ENCODE peak calls at places on chromosome 3, in nine cellular contexts. One of them, this sample, is unnamed. For H3K36me3, the result is how much of the 10 kb centered on the place peaks cover.

GRCh38 chr3:15948403-15948802 is 150.6 kb upstream of the ANKRD28 start:
- DNase-seq in CD8-positive, alpha-beta memory T cell: no peak
- DNase-seq in kidney epithelial cell: no peak
- DNase-seq in HCT116: no peak
- DNase-seq in adipocyte: peak
- DNase-seq in lower lobe of right lung: no peak
- DNase-seq in fibroblast of lung: peak
- DNase-seq in GM06990: no peak
- DNase-seq in mammary epithelial cell: no peak
- DNase-seq in this sample: no peak

GRCh38 chr3:17846466-17846865 is 104.0 kb upstream of the TBC1D5 start:
- DNase-seq in CD8-positive, alpha-beta memory T cell: no peak
- DNase-seq in kidney epithelial cell: no peak
- DNase-seq in HCT116: no peak
- DNase-seq in adipocyte: peak
- DNase-seq in lower lobe of right lung: no peak
- DNase-seq in fibroblast of lung: peak
- DNase-seq in GM06990: no peak
- DNase-seq in mammary epithelial cell: no peak
- DNase-seq in this sample: no peak

GRCh38 chr3:112650472-112650871 is 9.5 kb upstream of the CCDC80 start:
- DNase-seq in CD8-positive, alpha-beta memory T cell: no peak
- DNase-seq in kidney epithelial cell: no peak
- DNase-seq in HCT116: no peak
- DNase-seq in adipocyte: no peak
- DNase-seq in lower lobe of right lung: no peak
- DNase-seq in fibroblast of lung: peak
- DNase-seq in GM06990: no peak
- DNase-seq in mammary epithelial cell: no peak
- DNase-seq in this sample: no peak

GRCh38 chr3:37765591-37766219 is 96.0 kb upstream of the CTDSPL start:
- DNase-seq in CD8-positive, alpha-beta memory T cell: no peak
- DNase-seq in kidney epithelial cell: no peak
- DNase-seq in HCT116: no peak
- DNase-seq in adipocyte: peak
- DNase-seq in lower lobe of right lung: no peak
- DNase-seq in fibroblast of lung: peak
- DNase-seq in GM06990: no peak
- DNase-seq in mammary epithelial cell: no peak
- DNase-seq in this sample: no peak

GRCh38 chr3:69443554-69443953 is 57.7 kb upstream of the FRMD4B start:
- DNase-seq in CD8-positive, alpha-beta memory T cell: no peak
- DNase-seq in kidney epithelial cell: peak
- DNase-seq in HCT116: no peak
- DNase-seq in adipocyte: peak
- DNase-seq in lower lobe of right lung: no peak
- DNase-seq in fibroblast of lung: no peak
- DNase-seq in GM06990: no peak
- DNase-seq in mammary epithelial cell: no peak
- DNase-seq in this sample: no peak

GRCh38 chr3:196317702-196318467 is at the start of gene DYNLT2B:
- DNase-seq in CD8-positive, alpha-beta memory T cell: peak
- DNase-seq in kidney epithelial cell: peak
- DNase-seq in HCT116: peak
- DNase-seq in adipocyte: peak
- DNase-seq in lower lobe of right lung: peak
- DNase-seq in fibroblast of lung: peak
- DNase-seq in GM06990: peak
- DNase-seq in mammary epithelial cell: peak
- DNase-seq in this sample: peak

GRCh38 chr3:188531210-188531609 is 377.3 kb downstream of the LPP start:
- DNase-seq in CD8-positive, alpha-beta memory T cell: no peak
- DNase-seq in kidney epithelial cell: no peak
- DNase-seq in HCT116: no peak
- DNase-seq in adipocyte: peak
- DNase-seq in lower lobe of right lung: no peak
- DNase-seq in fibroblast of lung: peak
- DNase-seq in GM06990: no peak
- DNase-seq in mammary epithelial cell: peak
- DNase-seq in this sample: no peak

GRCh38 chr3:189588061-189588817 is 43.0 kb upstream of the TP63 start:
- DNase-seq in CD8-positive, alpha-beta memory T cell: no peak
- DNase-seq in kidney epithelial cell: no peak
- DNase-seq in HCT116: no peak
- DNase-seq in adipocyte: peak
- DNase-seq in lower lobe of right lung: no peak
- DNase-seq in fibroblast of lung: peak
- DNase-seq in GM06990: no peak
- DNase-seq in mammary epithelial cell: peak
- DNase-seq in this sample: peak

GRCh38 chr3:51970606-51971300 is 3.1 kb downstream of the ABHD14B start:
- DNase-seq in CD8-positive, alpha-beta memory T cell: no peak
- DNase-seq in kidney epithelial cell: no peak
- DNase-seq in HCT116: no peak
- DNase-seq in adipocyte: no peak
- DNase-seq in lower lobe of right lung: no peak
- DNase-seq in fibroblast of lung: no peak
- DNase-seq in GM06990: no peak
- DNase-seq in mammary epithelial cell: no peak
- DNase-seq in this sample: no peak

GRCh38 chr3:185815391-185816282 is 9.2 kb downstream of the IGF2BP2 start:
- DNase-seq in CD8-positive, alpha-beta memory T cell: no peak
- DNase-seq in kidney epithelial cell: no peak
- DNase-seq in HCT116: no peak
- DNase-seq in adipocyte: peak
- DNase-seq in lower lobe of right lung: no peak
- DNase-seq in fibroblast of lung: peak
- DNase-seq in GM06990: no peak
- DNase-seq in mammary epithelial cell: no peak
- DNase-seq in this sample: no peak
- H3K4me3 ChIP-seq in CD8-positive, alpha-beta memory T cell: no peak
- H3K4me3 ChIP-seq in kidney epithelial cell: no peak
- H3K4me3 ChIP-seq in HCT116: no peak
- H3K4me3 ChIP-seq in adipocyte: no peak
- H3K4me3 ChIP-seq in lower lobe of right lung: no peak
- H3K4me3 ChIP-seq in fibroblast of lung: no peak
- H3K4me3 ChIP-seq in GM06990: no peak
- H3K4me3 ChIP-seq in mammary epithelial cell: no peak
- H3K4me3 ChIP-seq in this sample: no peak

DNA sequence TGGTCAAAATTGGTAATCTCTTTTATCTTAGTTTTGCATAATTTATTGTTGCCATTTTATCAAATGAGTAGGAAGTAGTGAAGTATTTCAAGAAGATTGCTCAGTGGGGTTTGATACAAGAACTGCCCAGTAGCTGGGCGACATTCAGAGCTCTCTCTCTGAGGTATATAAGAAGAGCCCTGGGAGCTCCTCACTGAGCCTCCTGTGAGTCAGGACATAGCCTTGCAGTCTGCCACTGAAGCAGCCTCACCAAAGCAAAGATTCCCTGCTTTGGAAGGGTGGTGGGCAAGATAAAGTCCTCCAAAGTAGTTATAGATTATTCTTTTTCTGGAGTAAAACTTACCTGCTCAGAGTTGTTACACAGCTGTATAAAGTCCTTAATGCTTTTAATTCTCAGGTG is 26.1 kb downstream of the SKIL start:
- DNase-seq in CD8-positive, alpha-beta memory T cell: no peak
- DNase-seq in kidney epithelial cell: no peak
- DNase-seq in HCT116: no peak
- DNase-seq in adipocyte: peak
- DNase-seq in lower lobe of right lung: no peak
- DNase-seq in fibroblast of lung: peak
- DNase-seq in GM06990: no peak
- DNase-seq in mammary epithelial cell: no peak
- DNase-seq in this sample: no peak
- H3K36me3 ChIP-seq in CD8-positive, alpha-beta memory T cell: under half
- H3K36me3 ChIP-seq in kidney epithelial cell: under half
- H3K36me3 ChIP-seq in HCT116: under half
- H3K36me3 ChIP-seq in adipocyte: half or more
- H3K36me3 ChIP-seq in lower lobe of right lung: half or more
- H3K36me3 ChIP-seq in fibroblast of lung: under half
- H3K36me3 ChIP-seq in GM06990: under half
- H3K36me3 ChIP-seq in mammary epithelial cell: under half
- H3K36me3 ChIP-seq in this sample: under half

DNA sequence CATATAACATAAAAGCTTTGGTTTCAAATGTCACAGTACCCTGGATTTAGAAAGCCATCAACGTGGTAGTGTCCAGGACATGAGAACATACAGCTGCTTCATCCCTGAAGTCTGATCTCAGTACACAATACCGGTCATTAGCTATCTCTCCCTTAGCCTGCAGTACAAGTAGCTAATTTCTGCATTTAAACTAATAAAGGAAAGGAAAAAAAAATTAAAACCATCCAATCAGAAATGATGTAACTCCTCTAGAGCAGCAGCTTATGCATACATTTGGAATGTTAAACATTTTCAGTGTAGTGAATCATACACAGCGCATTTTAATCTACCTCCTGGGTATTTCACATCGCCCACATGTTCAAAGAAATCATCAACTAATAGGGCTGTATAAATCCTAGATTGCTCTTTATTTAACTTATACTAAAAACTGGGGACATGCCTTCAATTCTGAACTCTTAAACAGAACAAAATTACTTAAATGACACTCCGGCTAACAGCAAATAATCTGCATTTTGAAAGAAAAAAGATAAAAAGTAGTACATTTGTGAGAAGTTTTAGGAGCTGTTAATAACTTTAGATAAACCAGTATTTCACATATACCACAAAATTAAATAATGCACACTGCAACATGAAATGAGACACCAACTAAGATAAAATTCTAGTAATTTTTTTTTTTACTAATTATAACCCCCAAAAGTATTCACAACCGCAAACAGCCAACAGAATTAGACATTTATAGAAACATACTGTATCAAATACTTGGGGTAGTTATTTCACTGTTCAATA is 3.7 kb downstream of the IGF2BP2 start:
- DNase-seq in CD8-positive, alpha-beta memory T cell: no peak
- DNase-seq in kidney epithelial cell: no peak
- DNase-seq in HCT116: no peak
- DNase-seq in adipocyte: peak
- DNase-seq in lower lobe of right lung: no peak
- DNase-seq in fibroblast of lung: peak
- DNase-seq in GM06990: no peak
- DNase-seq in mammary epithelial cell: peak
- DNase-seq in this sample: peak
- H3K4me3 ChIP-seq in CD8-positive, alpha-beta memory T cell: no peak
- H3K4me3 ChIP-seq in kidney epithelial cell: peak
- H3K4me3 ChIP-seq in HCT116: peak
- H3K4me3 ChIP-seq in adipocyte: peak
- H3K4me3 ChIP-seq in lower lobe of right lung: no peak
- H3K4me3 ChIP-seq in fibroblast of lung: peak
- H3K4me3 ChIP-seq in GM06990: no peak
- H3K4me3 ChIP-seq in mammary epithelial cell: peak
- H3K4me3 ChIP-seq in this sample: peak

DNA sequence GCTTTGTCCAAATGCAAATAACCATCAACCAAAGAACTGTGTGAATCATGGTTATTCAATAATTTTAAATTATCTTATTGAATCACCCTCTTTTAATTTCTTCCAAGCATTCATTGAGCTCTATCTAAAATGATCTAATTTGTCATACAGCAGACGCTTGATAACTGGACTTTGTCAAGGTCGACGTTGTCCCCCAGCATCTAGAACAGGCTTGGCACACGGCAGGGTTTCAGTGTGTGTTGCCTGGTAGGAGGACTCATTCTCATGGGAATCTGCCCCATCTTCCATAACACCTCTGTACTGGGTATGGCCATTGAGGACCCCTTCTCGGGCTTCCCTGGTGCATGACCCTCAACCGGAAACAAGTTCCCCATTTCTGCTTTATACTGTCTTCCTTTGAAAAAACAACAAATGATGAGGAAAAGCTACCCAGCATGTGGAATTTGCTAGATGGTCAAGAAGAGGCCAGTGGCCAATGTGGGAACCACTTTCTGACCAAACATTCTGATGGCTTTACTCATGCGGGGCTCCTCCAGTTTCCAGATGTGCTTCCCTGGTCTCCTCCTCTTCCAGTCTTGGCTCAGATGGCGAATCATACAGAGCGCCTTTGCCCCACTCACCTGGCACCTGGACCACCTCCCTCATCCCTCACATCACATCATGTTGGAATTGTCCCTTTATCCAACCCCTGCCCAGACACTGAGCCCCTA is 41.7 kb upstream of the SEC22A start:
- DNase-seq in CD8-positive, alpha-beta memory T cell: no peak
- DNase-seq in kidney epithelial cell: no peak
- DNase-seq in HCT116: no peak
- DNase-seq in adipocyte: peak
- DNase-seq in lower lobe of right lung: no peak
- DNase-seq in fibroblast of lung: peak
- DNase-seq in GM06990: no peak
- DNase-seq in mammary epithelial cell: no peak
- DNase-seq in this sample: peak
- H3K36me3 ChIP-seq in CD8-positive, alpha-beta memory T cell: under half
- H3K36me3 ChIP-seq in kidney epithelial cell: under half
- H3K36me3 ChIP-seq in HCT116: half or more
- H3K36me3 ChIP-seq in adipocyte: half or more
- H3K36me3 ChIP-seq in lower lobe of right lung: half or more
- H3K36me3 ChIP-seq in fibroblast of lung: under half
- H3K36me3 ChIP-seq in GM06990: under half
- H3K36me3 ChIP-seq in mammary epithelial cell: under half
- H3K36me3 ChIP-seq in this sample: under half

DNA sequence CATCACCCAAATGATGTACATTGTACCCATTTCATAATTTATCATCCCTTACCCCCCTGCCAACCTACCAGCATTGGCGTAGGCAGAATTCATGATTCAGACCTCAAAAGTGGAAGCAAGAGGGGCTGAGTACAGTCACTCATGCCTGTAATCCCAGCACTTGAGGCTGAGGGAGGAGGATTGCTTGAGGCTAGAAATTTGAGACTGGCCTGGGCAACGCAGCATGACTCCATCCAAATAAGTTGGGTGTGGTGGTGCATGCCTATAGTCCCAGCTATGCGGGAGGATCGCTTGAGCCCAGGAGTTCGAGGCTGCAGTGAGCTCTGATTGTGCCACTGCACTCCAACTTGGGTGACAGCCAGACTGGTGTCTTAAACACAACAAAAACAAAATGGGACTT is 10.4 kb downstream of the TTC14 start:
- DNase-seq in CD8-positive, alpha-beta memory T cell: no peak
- DNase-seq in kidney epithelial cell: no peak
- DNase-seq in HCT116: no peak
- DNase-seq in adipocyte: peak
- DNase-seq in lower lobe of right lung: no peak
- DNase-seq in fibroblast of lung: no peak
- DNase-seq in GM06990: no peak
- DNase-seq in mammary epithelial cell: no peak
- DNase-seq in this sample: no peak
- H3K4me3 ChIP-seq in CD8-positive, alpha-beta memory T cell: no peak
- H3K4me3 ChIP-seq in kidney epithelial cell: no peak
- H3K4me3 ChIP-seq in HCT116: no peak
- H3K4me3 ChIP-seq in adipocyte: no peak
- H3K4me3 ChIP-seq in lower lobe of right lung: no peak
- H3K4me3 ChIP-seq in fibroblast of lung: no peak
- H3K4me3 ChIP-seq in GM06990: no peak
- H3K4me3 ChIP-seq in mammary epithelial cell: no peak
- H3K4me3 ChIP-seq in this sample: no peak